ENCODE peak calls at places on chromosomes 16 and 17, in ten cellular contexts. W is pancreas, V is psoas muscle, E is transverse colon, S is esophagus squamous epithelium, R is adrenal gland, Y is neural progenitor cell, H is ovary, K is heart left ventricle, Z is DND-41. X is an unnamed sample. For H3K9me3 and H3K4me1, the result is how much of the 10 kb centered on the place peaks cover.

GRCh38 chr16:29307598-29308507 is 98.7 kb downstream of the NPIPB11 start:
- DNase-seq in W (no peak), V (no peak), E (no peak), S (no peak), R (no peak), Y (no peak), H (peak), K (no peak), Z (no peak), X (no peak)

GRCh38 chr17:14373587-14374259 is 72.8 kb downstream of the HS3ST3B1 start:
- DNase-seq in W (no peak), V (no peak), E (no peak), S (no peak), R (no peak), Y (no peak), H (no peak), K (no peak), Z (no peak), X (no peak)

GRCh38 chr16:30121741-30122620 is 1.0 kb downstream of the MAPK3 start:
- DNase-seq in W (no peak), V (peak), E (peak), S (no peak), R (peak), Y (no peak), H (peak), K (peak), Z (no peak), X (no peak)

GRCh38 chr17:8904686-8905085 is 37.2 kb upstream of the PIK3R6 start:
- DNase-seq in W (no peak), V (no peak), E (no peak), S (no peak), R (no peak), Y (no peak), H (no peak), K (no peak), Z (no peak), X (no peak)

GRCh38 chr17:14575349-14575966 is 274.6 kb downstream of the HS3ST3B1 start:
- DNase-seq in W (no peak), V (no peak), E (no peak), S (no peak), R (no peak), Y (no peak), H (no peak), K (no peak), Z (no peak), X (no peak)

GRCh38 chr17:29060475-29060874 is 17.5 kb downstream of the PIPOX start:
- DNase-seq in W (no peak), V (no peak), E (no peak), S (no peak), R (no peak), Y (peak), H (no peak), K (no peak), Z (no peak), X (no peak)

GRCh38 chr16:65532218-65532617 is 410.4 kb upstream of the CDH11 start:
- DNase-seq in W (no peak), V (no peak), E (no peak), S (no peak), R (no peak), Y (peak), H (no peak), K (no peak), Z (no peak), X (no peak)

GRCh38 chr17:44424828-44425463 is 35.5 kb upstream of the ITGA2B start:
- DNase-seq in W (no peak), V (no peak), E (no peak), S (no peak), R (no peak), Y (no peak), H (no peak), K (no peak), Z (no peak), X (no peak)

GRCh38 chr17:17890773-17891759 is 54.3 kb upstream of the SREBF1 start:
- DNase-seq in W (peak), V (peak), E (peak), S (no peak), R (peak), Y (peak), H (no peak), K (peak), Z (no peak), X (peak)

GRCh38 chr17:21286066-21286770 is 1.7 kb downstream of the MAP2K3 start:
- DNase-seq in W (peak), V (peak), E (peak), S (peak), R (peak), Y (peak), H (peak), K (peak), Z (no peak), X (no peak)

GRCh38 chr17:73359987-73360410 is 48.2 kb upstream of the CDC42EP4 start:
- DNase-seq in W (peak), V (no peak), E (peak), S (no peak), R (no peak), Y (peak), H (no peak), K (no peak), Z (no peak), X (no peak)

GRCh38 chr16:31267332-31268032 is 7.7 kb downstream of the ITGAM start:
- DNase-seq in W (no peak), V (no peak), E (no peak), S (no peak), R (no peak), Y (no peak), H (no peak), K (no peak), Z (no peak), X (no peak)

GRCh38 chr16:4987580-4988374 is 29.6 kb downstream of the SEC14L5 start:
- DNase-seq in W (no peak), V (no peak), E (no peak), S (no peak), R (no peak), Y (peak), H (no peak), K (no peak), Z (no peak), X (no peak)

GRCh38 chr16:68386628-68387027 is 61.7 kb downstream of the SMPD3 start:
- DNase-seq in W (no peak), V (no peak), E (peak), S (no peak), R (no peak), Y (no peak), H (no peak), K (no peak), Z (no peak), X (no peak)

GRCh38 chr17:2688351-2689342 is 22.9 kb downstream of the CLUH start:
- DNase-seq in W (peak), V (peak), E (no peak), S (no peak), R (no peak), Y (no peak), H (peak), K (no peak), Z (no peak), X (no peak)

GRCh38 chr17:45284176-45285140 is 22.6 kb upstream of the SPATA32 start:
- DNase-seq in W (no peak), V (peak), E (no peak), S (no peak), R (no peak), Y (peak), H (no peak), K (peak), Z (peak), X (peak)

GRCh38 chr17:19762515-19762961 is 14.4 kb upstream of the ALDH3A1 start:
- DNase-seq in W (peak), V (peak), E (peak), S (no peak), R (peak), Y (peak), H (peak), K (peak), Z (peak), X (peak)

GRCh38 chr17:77670125-77670524 is 288.4 kb upstream of the TNRC6C start:
- DNase-seq in W (no peak), V (no peak), E (no peak), S (no peak), R (no peak), Y (no peak), H (no peak), K (no peak), Z (no peak), X (no peak)

GRCh38 chr16:76038097-76038496 is 239.1 kb upstream of the CNTNAP4 start:
- DNase-seq in W (no peak), V (no peak), E (no peak), S (no peak), R (no peak), Y (no peak), H (no peak), K (no peak), Z (no peak), X (no peak)

GRCh38 chr16:64391009-64391663 is 730.7 kb downstream of the CDH11 start:
- DNase-seq in W (no peak), V (no peak), E (no peak), S (no peak), R (no peak), Y (no peak), H (no peak), K (no peak), Z (no peak), X (no peak)

GRCh38 chr17:673200-673681 is 41.4 kb downstream of the VPS53 start:
- DNase-seq in W (no peak), V (no peak), E (no peak), S (no peak), R (no peak), Y (peak), H (no peak), K (no peak), Z (no peak), X (no peak)

GRCh38 chr16:2755158-2755557 is 2.7 kb downstream of the SRRM2 start:
- DNase-seq in W (no peak), V (no peak), E (no peak), S (no peak), R (no peak), Y (no peak), H (no peak), K (no peak), Z (no peak), X (no peak)

GRCh38 chr17:66313995-66314659 is 11.7 kb downstream of the PRKCA start:
- DNase-seq in W (no peak), V (no peak), E (no peak), S (no peak), R (no peak), Y (no peak), H (no peak), K (no peak), Z (no peak), X (peak)

GRCh38 chr17:4678448-4679026 is 25.4 kb downstream of the PELP1 start:
- DNase-seq in W (no peak), V (no peak), E (no peak), S (no peak), R (no peak), Y (no peak), H (no peak), K (no peak), Z (no peak), X (no peak)

GRCh38 chr17:32693135-32693897 is 183.6 kb downstream of the MYO1D start:
- DNase-seq in W (no peak), V (no peak), E (no peak), S (no peak), R (no peak), Y (no peak), H (no peak), K (no peak), Z (no peak), X (no peak)

GRCh38 chr16:85798901-85799496 is 345 bp downstream of the EMC8 start:
- DNase-seq in W (peak), V (no peak), E (peak), S (no peak), R (peak), Y (no peak), H (peak), K (no peak), Z (peak), X (peak)
- H3K27ac ChIP-seq in W (no peak), V (peak), E (peak), S (peak), R (peak), Y (no peak), H (peak), K (peak), Z (peak), X (peak)

GRCh38 chr17:43352579-43352978 is 46.2 kb upstream of the ARL4D start:
- DNase-seq in W (no peak), V (no peak), E (no peak), S (no peak), R (no peak), Y (no peak), H (no peak), K (no peak), Z (no peak), X (no peak)
- H3K9me3 ChIP-seq in W (under half), V (under half), E (under half), S (under half), R (under half), Y (under half), H (under half), K (under half), Z (under half), X (under half)

GRCh38 chr17:82054351-82055022 is 2.8 kb downstream of the GPS1 start:
- DNase-seq in W (peak), V (peak), E (no peak), S (no peak), R (peak), Y (no peak), H (peak), K (no peak), Z (no peak), X (no peak)

GRCh38 chr17:82052638-82053059 is 951 bp downstream of the GPS1 start:
- DNase-seq in W (no peak), V (peak), E (no peak), S (no peak), R (peak), Y (no peak), H (no peak), K (no peak), Z (no peak), X (no peak)

GRCh38 chr17:82053130-82053529 is 1.4 kb downstream of the GPS1 start:
- DNase-seq in W (no peak), V (no peak), E (no peak), S (no peak), R (peak), Y (no peak), H (no peak), K (no peak), Z (no peak), X (no peak)

GRCh38 chr17:82055023-82055964 is 3.6 kb downstream of the GPS1 start:
- DNase-seq in W (no peak), V (peak), E (no peak), S (no peak), R (peak), Y (no peak), H (no peak), K (no peak), Z (no peak), X (no peak)

DNA sequence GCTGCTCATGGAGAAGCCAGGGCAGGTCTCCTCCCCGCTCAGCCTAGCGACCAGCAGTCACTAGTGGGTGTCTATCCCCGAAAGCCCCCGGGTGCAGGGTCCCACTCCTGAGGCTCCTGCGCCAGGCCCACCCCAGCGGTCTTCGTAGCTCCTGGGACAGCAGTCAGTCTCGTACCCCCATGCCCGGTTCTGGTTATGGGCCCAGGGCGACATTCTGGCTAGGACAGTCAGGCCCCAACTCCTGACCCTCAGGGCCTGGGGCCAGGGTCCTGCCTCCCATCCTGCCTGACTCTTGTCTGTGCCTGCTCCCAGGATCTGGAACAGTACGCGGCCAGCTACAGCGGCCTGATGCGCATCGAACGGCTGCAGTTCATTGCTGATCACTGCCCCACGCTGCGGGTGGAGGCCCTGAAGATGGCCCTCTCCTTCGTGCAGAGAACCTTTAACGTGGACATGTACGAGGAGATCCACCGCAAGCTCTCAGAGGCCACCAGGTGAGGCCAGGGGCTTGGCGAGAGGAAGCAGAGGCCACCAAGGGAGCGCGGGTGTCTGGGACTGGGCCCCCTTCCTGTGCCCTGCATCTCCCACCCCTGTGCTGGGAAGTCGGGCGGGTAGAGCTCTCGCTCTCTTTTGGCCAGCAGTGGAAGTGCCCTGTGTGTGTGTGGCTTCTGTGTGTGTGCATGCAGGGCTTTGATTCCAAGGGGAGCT is 2.0 kb downstream of the GPS1 start:
- DNase-seq in W (no peak), V (peak), E (no peak), S (no peak), R (peak), Y (no peak), H (no peak), K (no peak), Z (no peak), X (no peak)
- H3K4me1 ChIP-seq in W (under half), V (under half), E (under half), S (under half), R (under half), Y (under half), H (under half), K (under half), Z (under half), X (under half)

DNA sequence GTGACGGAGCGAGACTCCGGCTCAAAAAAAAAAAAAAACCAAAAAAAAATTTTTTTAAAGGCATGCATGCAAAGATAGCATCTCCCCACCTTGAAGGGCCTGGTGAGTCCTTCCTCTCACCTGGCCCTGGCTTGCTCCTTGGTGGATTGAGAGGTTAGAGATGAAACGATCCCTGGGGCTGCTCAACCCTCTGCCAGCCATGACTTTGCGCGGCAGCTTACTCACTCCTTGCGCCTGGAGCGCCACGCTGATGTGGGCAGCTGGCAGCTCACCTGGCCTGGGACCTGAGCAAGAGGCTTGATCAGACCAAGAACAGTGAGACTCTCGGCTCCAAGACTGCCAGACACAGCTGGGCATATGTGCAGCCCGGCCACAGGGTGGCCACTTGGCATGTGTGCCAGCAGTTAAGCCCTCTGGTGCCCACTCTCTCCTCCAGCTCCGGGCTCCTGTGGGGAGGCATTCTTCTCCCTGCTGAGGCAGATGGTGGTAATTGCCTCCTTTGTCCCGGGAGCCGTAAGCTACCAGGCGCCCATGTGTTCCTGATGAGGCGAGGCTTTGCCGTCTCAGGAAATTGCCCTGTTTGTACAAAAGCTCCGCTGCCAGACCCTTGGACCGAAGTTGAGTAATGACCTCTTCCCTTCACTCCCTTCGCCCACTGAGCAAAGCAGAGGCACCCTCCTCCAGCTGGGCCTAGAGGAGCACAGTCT is 5.1 kb upstream of the EVPL start:
- DNase-seq in W (peak), V (no peak), E (no peak), S (no peak), R (no peak), Y (no peak), H (no peak), K (no peak), Z (no peak), X (no peak)
- H3K27ac ChIP-seq in W (no peak), V (no peak), E (no peak), S (no peak), R (no peak), Y (no peak), H (no peak), K (no peak), Z (no peak), X (no peak)

GRCh38 chr17:36999475-36999874 is 50.7 kb downstream of the AATF start:
- DNase-seq in W (no peak), V (no peak), E (no peak), S (no peak), R (no peak), Y (no peak), H (no peak), K (no peak), Z (no peak), X (no peak)
- H3K9me3 ChIP-seq in W (under half), V (under half), E (under half), S (under half), R (under half), Y (under half), H (under half), K (under half), Z (under half), X (under half)

X was measured in CD4-positive, CD25-positive, alpha-beta regulatory T cell.